ENCODE peak calls at places on chromosomes 1 and 21, in nine cellular contexts. J is SK-N-SH, M is transverse colon, H is breast epithelium, D is prostate gland, V is HL-60, I is stomach, A is GM23338, Q is HCT116. T is an unnamed sample.

GRCh38 chr1:199282910-199283309 is 644.1 kb downstream of the PTPRC start:
- DNase-seq in J (no peak), M (no peak), H (no peak), D (no peak), V (no peak), I (no peak), A (no peak), Q (no peak), T (no peak)

GRCh38 chr1:213136190-213136917 is 85.3 kb downstream of the RPS6KC1 start:
- DNase-seq in J (no peak), M (peak), H (no peak), D (no peak), V (no peak), I (no peak), A (no peak), Q (no peak), T (no peak)

GRCh38 chr1:46749921-46750404 is 31.0 kb upstream of the EFCAB14 start:
- DNase-seq in J (no peak), M (no peak), H (no peak), D (peak), V (no peak), I (no peak), A (no peak), Q (no peak), T (no peak)

GRCh38 chr1:218433744-218434143 is 88.6 kb downstream of the TGFB2 start:
- DNase-seq in J (no peak), M (no peak), H (no peak), D (no peak), V (no peak), I (no peak), A (no peak), Q (no peak), T (no peak)

GRCh38 chr1:206505702-206506375 is 1.5 kb upstream of the RASSF5 start:
- DNase-seq in J (peak), M (no peak), H (no peak), D (no peak), V (no peak), I (no peak), A (peak), Q (no peak), T (no peak)

GRCh38 chr1:64246294-64246917 is 43.0 kb downstream of the UBE2U start:
- DNase-seq in J (peak), M (no peak), H (no peak), D (no peak), V (no peak), I (no peak), A (peak), Q (no peak), T (no peak)

GRCh38 chr1:210222288-210223006 is 10.1 kb upstream of the SERTAD4 start:
- DNase-seq in J (no peak), M (peak), H (no peak), D (peak), V (no peak), I (peak), A (peak), Q (no peak), T (no peak)

GRCh38 chr1:51671527-51672325 is 54.8 kb downstream of the OSBPL9 start:
- DNase-seq in J (peak), M (no peak), H (no peak), D (no peak), V (no peak), I (no peak), A (no peak), Q (no peak), T (no peak)

GRCh38 chr1:944341-945325 is 14.4 kb downstream of the NOC2L start:
- DNase-seq in J (peak), M (no peak), H (no peak), D (no peak), V (no peak), I (no peak), A (no peak), Q (no peak), T (no peak)

GRCh38 chr21:38447611-38448010 is 50.7 kb downstream of the ERG start:
- DNase-seq in J (no peak), M (no peak), H (no peak), D (no peak), V (no peak), I (no peak), A (no peak), Q (no peak), T (no peak)

GRCh38 chr1:56713112-56713511 is 68.0 kb downstream of the PRKAA2 start:
- DNase-seq in J (no peak), M (no peak), H (no peak), D (no peak), V (no peak), I (no peak), A (no peak), Q (no peak), T (no peak)

GRCh38 chr1:42184616-42185015 is 20.1 kb upstream of the GUCA2A start:
- DNase-seq in J (no peak), M (no peak), H (no peak), D (no peak), V (no peak), I (no peak), A (no peak), Q (no peak), T (no peak)

GRCh38 chr21:29217818-29218252 is 80.9 kb upstream of the BACH1 start:
- DNase-seq in J (no peak), M (no peak), H (no peak), D (no peak), V (no peak), I (no peak), A (no peak), Q (peak), T (no peak)

DNA sequence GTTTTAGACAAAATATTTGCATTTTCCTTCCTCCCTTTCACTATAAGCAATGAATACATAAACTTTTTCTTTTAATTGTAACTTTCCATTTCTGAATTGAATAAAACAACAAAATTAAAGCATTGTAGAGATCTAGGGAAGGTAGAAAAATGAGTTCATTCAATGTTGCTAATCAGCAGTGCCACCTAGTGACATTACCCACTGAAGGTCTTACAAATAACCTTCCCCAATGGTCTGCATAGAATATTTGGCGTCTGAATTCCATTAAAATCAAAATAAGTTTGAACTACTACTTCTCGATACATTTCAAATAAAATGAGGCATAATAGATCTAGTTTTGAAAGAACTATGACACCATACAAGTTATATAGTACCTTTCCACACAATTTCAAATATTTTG is 19.6 kb downstream of the FH start:
- DNase-seq in J (peak), M (no peak), H (no peak), D (no peak), V (no peak), I (no peak), A (peak), Q (no peak), T (no peak)
- TF ChIP-seq CTCF in J (peak), M (peak), H (no peak), D (no peak), V (peak), I (peak), A (peak), Q (peak), T (no peak)

DNA sequence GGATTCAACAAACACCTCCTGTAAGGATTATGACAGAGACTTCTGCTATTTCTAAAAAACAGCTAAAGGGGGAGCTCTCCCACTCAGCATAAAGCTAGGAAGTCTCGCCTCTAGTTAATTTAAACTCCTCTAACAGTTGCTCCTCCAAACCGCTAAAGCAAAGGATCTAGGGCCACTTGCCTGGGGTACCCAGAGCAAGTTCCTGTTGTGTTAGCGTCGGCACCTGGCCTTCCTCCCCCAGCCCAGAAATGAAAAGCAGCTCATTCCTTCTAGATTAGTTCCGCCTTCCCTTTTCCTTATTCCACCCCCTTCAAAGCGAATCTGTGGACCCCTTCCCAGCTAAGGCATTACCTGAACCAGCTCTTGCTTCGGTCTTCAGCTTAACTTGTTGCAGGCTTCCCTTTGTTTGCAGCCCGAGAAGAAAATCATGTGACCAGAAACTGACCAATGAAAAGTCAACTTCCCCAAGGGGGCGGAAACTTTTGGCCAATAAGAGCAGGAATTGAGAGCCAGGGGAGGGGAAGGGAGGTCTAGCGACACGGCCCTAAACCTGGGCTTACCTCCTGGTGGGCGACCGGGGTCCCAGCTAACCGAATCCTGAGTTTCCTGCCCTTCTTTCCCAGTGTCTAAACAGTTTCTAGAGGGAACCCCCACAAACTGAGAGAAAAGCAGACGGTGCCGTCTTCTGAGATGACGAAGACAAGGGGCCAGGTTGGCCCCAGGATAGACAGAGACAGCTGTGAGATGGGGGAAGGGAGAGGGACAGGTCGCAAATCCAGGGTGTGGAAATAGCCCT is at the start of gene PBXIP1:
- DNase-seq in J (peak), M (peak), H (peak), D (peak), V (peak), I (peak), A (peak), Q (peak), T (peak)
- TF ChIP-seq POLR2AphosphoS5 in J (no peak), M (peak), H (peak), D (peak), V (peak), I (peak), A (peak), Q (no peak), T (peak)

GRCh38 chr1:99407018-99407417 is 142.7 kb downstream of the PLPPR4 start:
- DNase-seq in J (no peak), M (no peak), H (no peak), D (no peak), V (no peak), I (no peak), A (no peak), Q (no peak), T (no peak)
- TF ChIP-seq CTCF in J (peak), M (no peak), H (no peak), D (no peak), V (no peak), I (no peak), A (no peak), Q (no peak), T (no peak)

DNA sequence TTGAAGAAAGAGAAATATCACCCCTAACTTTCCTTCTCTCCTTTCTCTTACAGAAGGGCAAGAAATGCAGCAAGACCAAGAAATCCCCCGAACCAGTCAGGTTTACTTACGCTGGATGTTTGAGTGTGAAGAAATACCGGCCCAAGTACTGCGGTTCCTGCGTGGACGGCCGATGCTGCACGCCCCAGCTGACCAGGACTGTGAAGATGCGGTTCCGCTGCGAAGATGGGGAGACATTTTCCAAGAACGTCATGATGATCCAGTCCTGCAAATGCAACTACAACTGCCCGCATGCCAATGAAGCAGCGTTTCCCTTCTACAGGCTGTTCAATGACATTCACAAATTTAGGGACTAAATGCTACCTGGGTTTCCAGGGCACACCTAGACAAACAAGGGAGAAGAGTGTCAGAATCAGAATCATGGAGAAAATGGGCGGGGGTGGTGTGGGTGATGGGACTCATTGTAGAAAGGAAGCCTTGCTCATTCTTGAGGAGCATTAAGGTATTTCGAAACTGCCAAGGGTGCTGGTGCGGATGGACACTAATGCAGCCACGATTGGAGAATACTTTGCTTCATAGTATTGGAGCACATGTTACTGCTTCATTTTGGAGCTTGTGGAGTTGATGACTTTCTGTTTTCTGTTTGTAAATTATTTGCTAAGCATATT is 2.3 kb downstream of the CCN1 start:
- DNase-seq in J (no peak), M (no peak), H (no peak), D (no peak), V (no peak), I (no peak), A (peak), Q (no peak), T (peak)
- TF ChIP-seq POLR2AphosphoS5 in J (peak), M (no peak), H (no peak), D (no peak), V (no peak), I (peak), A (peak), Q (no peak), T (no peak)

DNA sequence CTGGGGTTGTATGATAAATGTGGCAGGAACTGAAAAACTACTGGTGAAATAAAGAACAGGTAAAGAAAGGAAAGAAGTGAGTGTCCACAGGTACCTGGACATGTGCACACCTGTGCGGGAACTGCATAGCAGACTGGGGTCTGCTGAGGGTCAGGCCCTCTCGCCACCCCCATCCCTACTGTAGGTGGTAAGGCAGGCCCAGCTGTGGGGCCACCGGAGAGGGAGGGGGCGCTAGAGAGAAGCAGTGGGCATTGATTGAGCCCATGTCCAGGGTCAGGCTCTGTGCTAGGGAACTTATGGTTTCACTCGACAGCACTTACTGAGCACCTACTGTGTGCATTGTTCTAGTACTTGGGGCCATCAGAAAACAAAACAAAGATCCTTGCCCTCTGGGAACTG is 400.5 kb downstream of the MATN1 start:
- DNase-seq in J (no peak), M (no peak), H (no peak), D (no peak), V (no peak), I (peak), A (peak), Q (no peak), T (peak)
- TF ChIP-seq CTCF in J (no peak), M (no peak), H (no peak), D (no peak), V (no peak), I (no peak), A (peak), Q (peak), T (no peak)

GRCh38 chr1:39145651-39145970 is 58.9 kb upstream of the MACF1 start:
- DNase-seq in J (no peak), M (no peak), H (no peak), D (no peak), V (no peak), I (no peak), A (no peak), Q (no peak), T (no peak)

GRCh38 chr1:39144943-39145650 is 59.4 kb upstream of the MACF1 start:
- DNase-seq in J (no peak), M (no peak), H (no peak), D (no peak), V (no peak), I (no peak), A (no peak), Q (no peak), T (no peak)

GRCh38 chr1:39139723-39140360 is 64.7 kb upstream of the MACF1 start:
- DNase-seq in J (no peak), M (no peak), H (no peak), D (no peak), V (no peak), I (no peak), A (no peak), Q (no peak), T (no peak)

GRCh38 chr1:39141925-39142324 is 62.6 kb upstream of the MACF1 start:
- DNase-seq in J (no peak), M (no peak), H (no peak), D (no peak), V (no peak), I (no peak), A (peak), Q (no peak), T (no peak)

GRCh38 chr1:39142394-39143060 is 62.0 kb upstream of the MACF1 start:
- DNase-seq in J (no peak), M (no peak), H (peak), D (peak), V (no peak), I (peak), A (peak), Q (peak), T (peak)
- TF ChIP-seq POLR2AphosphoS5 in J (no peak), M (no peak), H (peak), D (peak), V (no peak), I (peak), A (no peak), Q (no peak), T (peak)

DNA sequence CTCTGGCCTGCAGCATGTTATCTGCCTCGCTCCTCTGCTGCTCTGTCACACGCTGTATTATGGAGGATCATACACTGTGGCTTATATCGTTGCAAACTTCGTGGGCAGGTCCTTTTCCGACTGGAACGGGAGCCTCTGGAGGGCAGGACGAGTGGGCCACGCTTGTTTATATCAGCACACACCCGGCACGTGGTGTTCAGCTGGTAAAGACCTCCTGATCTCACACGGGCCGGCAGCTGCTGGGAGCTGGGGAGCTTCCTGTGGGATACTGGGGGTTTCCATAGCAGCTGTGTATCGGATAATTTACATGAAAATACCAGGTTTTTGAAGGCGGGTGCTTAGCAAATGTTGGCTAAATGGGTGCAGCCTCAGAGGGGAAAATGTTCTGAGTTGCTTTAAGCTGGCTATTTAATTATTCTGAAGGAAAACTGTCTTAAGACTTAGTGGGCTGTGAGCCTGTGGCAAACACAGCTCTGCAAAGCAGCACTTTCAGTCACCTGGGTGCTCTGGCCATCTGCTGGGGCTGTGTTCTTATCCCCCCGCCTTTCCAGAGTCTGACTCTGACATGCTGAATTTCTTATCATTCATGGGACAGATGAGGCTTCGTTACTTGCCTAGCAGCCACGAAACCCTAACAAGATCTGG is 103.6 kb upstream of the GCLM start:
- DNase-seq in J (no peak), M (no peak), H (no peak), D (no peak), V (no peak), I (no peak), A (peak), Q (no peak), T (peak)
- TF ChIP-seq CTCF in J (no peak), M (no peak), H (no peak), D (no peak), V (no peak), I (no peak), A (no peak), Q (no peak), T (no peak)

T was measured in upper lobe of left lung.